ENCODE peak calls at places on chromosomes 11 and 22, in eight cellular contexts. S is cardiac fibroblast, Y is lower lobe of right lung, G is AG09309, K is body of pancreas, M is hepatocyte, D is IMR-90, T is fibroblast of the aortic adventitia. A is an unnamed sample.

GRCh38 chr22:44074286-44074984 is 50.3 kb downstream of the PARVB start:
- DNase-seq in K (no peak), D (no peak), S (no peak), Y (no peak), T (no peak), G (no peak), M (no peak), A (no peak)

GRCh38 chr11:110022548-110022947 is 70.6 kb upstream of the ZC3H12C start:
- DNase-seq in T (peak; percentile 43), Y (no peak), S (no peak), K (no peak), D (peak; percentile 25), M (no peak), G (peak; percentile 4), A (no peak)

GRCh38 chr22:46250783-46251125 is 661 bp upstream of the CDPF1 start:
- DNase-seq in M (no peak), D (no peak), K (peak; percentile 20), Y (no peak), G (no peak), T (no peak), S (no peak), A (no peak)

GRCh38 chr22:29673361-29673760 is 46.4 kb upstream of the CABP7 start:
- DNase-seq in T (no peak), S (no peak), G (no peak), D (no peak), M (no peak), Y (no peak), K (no peak), A (no peak)

GRCh38 chr11:112289588-112290461 is 29.2 kb upstream of the PLET1 start:
- DNase-seq in K (peak; percentile 81), Y (peak; percentile 91), D (peak; percentile 35), M (peak; percentile 89), G (no peak), S (peak; percentile 64), T (peak; percentile 52), A (peak; percentile 84)

GRCh38 chr11:134200688-134201087 is 23.1 kb downstream of the NCAPD3 start:
- DNase-seq in Y (no peak), G (no peak), T (no peak), S (peak; percentile 2), M (no peak), K (no peak), D (peak; percentile 59), A (no peak)

GRCh38 chr11:72924568-72925190 is 110.5 kb downstream of the ATG16L2 start:
- DNase-seq in D (peak; percentile 57), T (peak; percentile 81), S (peak; percentile 78), G (peak; percentile 20), M (no peak), Y (no peak), K (no peak), A (no peak)

GRCh38 chr22:17791196-17791595 is 16.9 kb upstream of the BID start:
- DNase-seq in D (no peak), S (no peak), Y (no peak), G (no peak), K (no peak), M (no peak), T (no peak), A (no peak)

GRCh38 chr11:92225206-92225562 is 566 bp downstream of the FAT3 start:
- DNase-seq in Y (no peak), S (no peak), D (no peak), G (no peak), M (peak; percentile 17), T (no peak), K (no peak), A (peak; percentile 28)

GRCh38 chr11:85086511-85087284 is 540.4 kb downstream of the DLG2 start:
- DNase-seq in S (peak; percentile 56), G (no peak), K (no peak), T (no peak), D (peak; percentile 52), Y (no peak), M (no peak), A (no peak)

GRCh38 chr11:101048479-101048878 is 81.1 kb downstream of the PGR start:
- DNase-seq in M (no peak), G (no peak), S (no peak), D (no peak), T (no peak), Y (no peak), K (no peak), A (no peak)

GRCh38 chr11:95364324-95365295 is 133.6 kb upstream of the SESN3 start:
- DNase-seq in T (peak; percentile 45), D (no peak), S (peak; percentile 50), G (no peak), Y (no peak), M (peak; percentile 30), K (no peak), A (no peak)

GRCh38 chr11:16844268-16844667 is 105.8 kb downstream of the C11orf58 start:
- DNase-seq in Y (no peak), S (no peak), T (no peak), K (no peak), M (no peak), G (no peak), D (no peak), A (no peak)

GRCh38 chr11:72398058-72398758 is 36.1 kb downstream of the CLPB start:
- DNase-seq in M (no peak), K (no peak), T (no peak), G (no peak), D (no peak), Y (no peak), S (no peak), A (no peak)

GRCh38 chr11:28526406-28526751 is 418.2 kb downstream of the METTL15 start:
- DNase-seq in T (no peak), S (peak; percentile 31), D (peak; percentile 25), M (no peak), K (no peak), Y (no peak), G (no peak), A (no peak)

GRCh38 chr11:1158681-1159525 is 1.1 kb downstream of the MUC5AC start:
- DNase-seq in Y (no peak), M (no peak), D (no peak), K (no peak), S (no peak), G (no peak), T (no peak), A (no peak)

GRCh38 chr11:11579012-11579755 is 42.6 kb downstream of the GALNT18 start:
- DNase-seq in D (no peak), M (no peak), S (no peak), T (no peak), G (no peak), Y (peak; percentile 54), K (peak; percentile 28), A (no peak)

GRCh38 chr11:74570266-74571061 is 21.9 kb upstream of the POLD3 start:
- DNase-seq in T (peak; percentile 60), K (peak; percentile 74), D (peak; percentile 53), M (peak; percentile 72), G (peak; percentile 28), Y (no peak), S (peak; percentile 77), A (peak; percentile 52)

GRCh38 chr22:20267441-20268288 is 453 bp downstream of the RTN4R start:
- DNase-seq in G (no peak), T (no peak), S (no peak), D (no peak), Y (peak; percentile 69), K (peak; percentile 54), M (no peak), A (peak; percentile 27)

GRCh38 chr22:23232094-23232905 is 52.0 kb downstream of the BCR start:
- DNase-seq in G (no peak), Y (no peak), K (no peak), S (no peak), M (no peak), D (no peak), T (no peak), A (no peak)

GRCh38 chr11:46254135-46254491 is 23.3 kb upstream of the CREB3L1 start:
- DNase-seq in S (no peak), K (no peak), M (peak; percentile 63), G (no peak), Y (no peak), T (no peak), D (no peak), A (no peak)

GRCh38 chr11:10263929-10264328 is 30.1 kb downstream of the SBF2 start:
- DNase-seq in T (peak; percentile 63), D (peak; percentile 85), Y (no peak), K (no peak), G (peak; percentile 42), S (peak; percentile 50), M (no peak), A (no peak)

GRCh38 chr11:95477981-95478380 is 247.0 kb upstream of the SESN3 start:
- DNase-seq in G (no peak), S (no peak), M (no peak), K (no peak), Y (no peak), T (no peak), D (no peak), A (no peak)

GRCh38 chr22:36204641-36205032 is 3.0 kb upstream of the APOL4 start:
- DNase-seq in S (no peak), T (no peak), G (no peak), D (no peak), K (no peak), Y (no peak), M (no peak), A (no peak)
- TF ChIP-seq CTCF in S (no peak), T (no peak), G (no peak), D (no peak), K (no peak), Y (no peak), M (no peak), A (no peak)

GRCh38 chr11:128776434-128777284 is 82.8 kb downstream of the FLI1 start:
- DNase-seq in D (peak; percentile 33), K (peak; percentile 72), Y (no peak), M (peak; percentile 73), T (peak; percentile 27), G (no peak), S (peak; percentile 55), A (peak; percentile 49)
- TF ChIP-seq CTCF in D (peak; percentile 59), K (peak; percentile 47), Y (peak; percentile 38), M (peak; percentile 55), T (peak; percentile 51), G (peak; percentile 28), S (peak; percentile 70), A (peak; percentile 77)

GRCh38 chr11:119144825-119145476 is 3.9 kb upstream of the ABCG4 start:
- DNase-seq in G (no peak), T (peak; percentile 67), Y (peak; percentile 65), M (peak; percentile 87), S (peak; percentile 75), D (peak; percentile 68), K (peak; percentile 76), A (peak; percentile 70)
- TF ChIP-seq CTCF in G (peak; percentile 64), T (peak; percentile 78), Y (peak; percentile 72), M (peak; percentile 59), S (peak; percentile 71), D (peak; percentile 62), K (peak; percentile 58), A (peak; percentile 77)

GRCh38 chr11:61587541-61587941 is 6.7 kb upstream of the SYT7 start:
- DNase-seq in S (no peak), G (no peak), D (no peak), T (peak; percentile 58), Y (peak; percentile 70), M (peak; percentile 81), K (peak; percentile 62), A (peak; percentile 43)

GRCh38 chr11:61589961-61590360 is 9.1 kb upstream of the SYT7 start:
- DNase-seq in S (no peak), D (no peak), M (no peak), K (no peak), G (no peak), T (no peak), Y (no peak), A (no peak)

GRCh38 chr11:61586792-61587430 is 6.0 kb upstream of the SYT7 start:
- DNase-seq in K (no peak), G (no peak), T (no peak), Y (no peak), S (no peak), M (peak; percentile 39), D (no peak), A (no peak)

GRCh38 chr11:61585115-61585514 is 4.2 kb upstream of the SYT7 start:
- DNase-seq in Y (no peak), K (no peak), D (no peak), T (no peak), M (no peak), S (no peak), G (no peak), A (no peak)

GRCh38 chr11:61587951-61588695 is 7.2 kb upstream of the SYT7 start:
- DNase-seq in S (no peak), Y (peak; percentile 72), T (no peak), K (peak; percentile 80), D (no peak), M (peak; percentile 75), G (no peak), A (peak; percentile 60)
- TF ChIP-seq CTCF in S (peak; percentile 25), Y (peak; percentile 29), T (peak; percentile 51), K (peak; percentile 34), D (peak; percentile 7), M (peak; percentile 19), G (peak; percentile 22), A (no peak)